ENCODE peak calls at places on chromosomes 1 and 21, in eight cellular contexts. P is AG09309, T is heart left ventricle, D is colonic mucosa, G is astrocyte of the spinal cord, W is HFF-Myc, L is cardiac fibroblast, M is psoas muscle. H is an unnamed sample.
A peak's percentile ranks its signal among the peaks of the same experiment; 100 is the strongest.

GRCh38 chr21:34129039-34129891 is 55.9 kb downstream of the MRPS6 start:
- DNase-seq in P (peak; percentile 64), T (peak; percentile 84), D (peak; percentile 44), G (peak; percentile 91), W (peak; percentile 90), L (peak; percentile 90), M (peak; percentile 55), H (no peak)

GRCh38 chr1:15454256-15454655 is 2.3 kb upstream of the CELA2A start:
- DNase-seq in P (peak; percentile 63), T (no peak), D (no peak), G (peak; percentile 70), W (no peak), L (peak; percentile 51), M (no peak), H (no peak)

GRCh38 chr1:100767176-100767876 is 47.8 kb downstream of the VCAM1 start:
- DNase-seq in P (no peak), T (no peak), D (no peak), G (peak; percentile 32), W (no peak), L (no peak), M (no peak), H (no peak)

GRCh38 chr1:37651803-37652202 is 17.1 kb upstream of the RSPO1 start:
- DNase-seq in P (no peak), T (no peak), D (no peak), G (no peak), W (no peak), L (no peak), M (no peak), H (no peak)

GRCh38 chr1:211638723-211639122 is 36.7 kb downstream of the NEK2 start:
- DNase-seq in P (no peak), T (no peak), D (no peak), G (no peak), W (no peak), L (peak; percentile 64), M (no peak), H (no peak)

GRCh38 chr1:64680601-64681000 is 64.3 kb upstream of the RAVER2 start:
- DNase-seq in P (no peak), T (no peak), D (no peak), G (no peak), W (no peak), L (no peak), M (no peak), H (no peak)

GRCh38 chr21:17610862-17611261 is 1.8 kb downstream of the BTG3 start:
- DNase-seq in P (no peak), T (no peak), D (peak; percentile 42), G (no peak), W (no peak), L (peak; percentile 32), M (no peak), H (no peak)

GRCh38 chr1:209040351-209040750 is 543.2 kb upstream of the CAMK1G start:
- DNase-seq in P (no peak), T (no peak), D (no peak), G (peak; percentile 10), W (no peak), L (no peak), M (no peak), H (no peak)

GRCh38 chr1:214277704-214278635 is 3.0 kb upstream of the SMYD2 start:
- DNase-seq in P (no peak), T (peak; percentile 40), D (no peak), G (no peak), W (no peak), L (peak; percentile 72), M (no peak), H (no peak)

GRCh38 chr1:223873044-223873443 is 27.3 kb upstream of the TP53BP2 start:
- DNase-seq in P (no peak), T (no peak), D (no peak), G (no peak), W (no peak), L (no peak), M (no peak), H (no peak)

GRCh38 chr21:35014302-35015044 is 34.6 kb downstream of the RUNX1 start:
- DNase-seq in P (no peak), T (no peak), D (no peak), G (no peak), W (no peak), L (no peak), M (no peak), H (no peak)

GRCh38 chr1:67433830-67434229 is 3.6 kb upstream of the SERBP1 start:
- DNase-seq in P (no peak), T (no peak), D (no peak), G (no peak), W (no peak), L (no peak), M (no peak), H (no peak)

DNA sequence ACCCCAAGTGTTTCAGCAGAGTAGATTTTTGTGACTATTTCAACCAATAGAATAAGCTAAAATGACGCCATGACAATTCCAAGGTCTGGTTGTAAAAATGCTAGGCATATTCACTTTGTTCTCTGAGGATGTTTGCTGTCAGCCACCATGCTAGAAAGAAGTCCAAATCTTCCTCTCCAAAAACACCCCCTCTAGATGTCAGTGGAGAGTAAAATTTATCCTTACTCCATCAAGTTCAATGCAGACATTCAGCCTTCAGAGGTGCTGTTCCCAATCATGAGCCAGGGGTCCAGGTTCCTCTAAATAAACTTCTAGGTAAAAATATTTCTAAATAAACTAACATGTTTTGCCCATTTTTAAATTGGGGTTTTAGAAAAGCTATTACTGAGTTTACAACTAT is 395.4 kb upstream of the ADAMTS5 start:
- DNase-seq in P (no peak), T (no peak), D (no peak), G (no peak), W (no peak), L (peak; percentile 29), M (no peak), H (no peak)
- TF ChIP-seq CTCF in P (peak; percentile 22), T (peak; percentile 39), D (no peak), G (peak; percentile 14), W (peak; percentile 15), L (peak; percentile 16), M (no peak), H (no peak)

GRCh38 chr21:16570196-16570595 is 840.4 kb downstream of the USP25 start:
- DNase-seq in P (no peak), T (no peak), D (no peak), G (peak; percentile 36), W (no peak), L (no peak), M (no peak), H (no peak)

GRCh38 chr21:16569679-16570078 is 839.9 kb downstream of the USP25 start:
- DNase-seq in P (no peak), T (no peak), D (no peak), G (peak; percentile 36), W (no peak), L (no peak), M (no peak), H (no peak)

GRCh38 chr21:16572032-16572431 is 842.2 kb downstream of the USP25 start:
- DNase-seq in P (no peak), T (no peak), D (no peak), G (peak; percentile 63), W (no peak), L (no peak), M (no peak), H (no peak)

GRCh38 chr21:16570856-16571255 is 841.1 kb downstream of the USP25 start:
- DNase-seq in P (no peak), T (no peak), D (no peak), G (peak; percentile 44), W (no peak), L (no peak), M (no peak), H (no peak)

GRCh38 chr21:16571594-16571993 is 841.8 kb downstream of the USP25 start:
- DNase-seq in P (no peak), T (no peak), D (no peak), G (peak; percentile 27), W (no peak), L (no peak), M (no peak), H (no peak)
- H3K4me3 ChIP-seq in P (no peak overlapping the region), T (no peak overlapping the region), D (no peak overlapping the region), G (no peak overlapping the region), W (no peak overlapping the region), L (no peak overlapping the region), M (peak overlapping the region; percentile 37), H (no peak overlapping the region)

GRCh38 chr1:18922848-18923475 is 20.6 kb upstream of the ALDH4A1 start:
- DNase-seq in P (no peak), T (no peak), D (no peak), G (no peak), W (no peak), L (no peak), M (peak; percentile 31), H (no peak)

GRCh38 chr1:18919949-18920348 is 17.6 kb upstream of the ALDH4A1 start:
- DNase-seq in P (no peak), T (no peak), D (no peak), G (no peak), W (no peak), L (no peak), M (no peak), H (no peak)

GRCh38 chr1:18920931-18921330 is 18.6 kb upstream of the ALDH4A1 start:
- DNase-seq in P (no peak), T (no peak), D (no peak), G (no peak), W (no peak), L (no peak), M (no peak), H (no peak)

GRCh38 chr1:18922319-18922726 is 20.0 kb upstream of the ALDH4A1 start:
- DNase-seq in P (peak; percentile 70), T (peak; percentile 90), D (peak; percentile 50), G (peak; percentile 83), W (no peak), L (peak; percentile 95), M (peak; percentile 83), H (no peak)

DNA sequence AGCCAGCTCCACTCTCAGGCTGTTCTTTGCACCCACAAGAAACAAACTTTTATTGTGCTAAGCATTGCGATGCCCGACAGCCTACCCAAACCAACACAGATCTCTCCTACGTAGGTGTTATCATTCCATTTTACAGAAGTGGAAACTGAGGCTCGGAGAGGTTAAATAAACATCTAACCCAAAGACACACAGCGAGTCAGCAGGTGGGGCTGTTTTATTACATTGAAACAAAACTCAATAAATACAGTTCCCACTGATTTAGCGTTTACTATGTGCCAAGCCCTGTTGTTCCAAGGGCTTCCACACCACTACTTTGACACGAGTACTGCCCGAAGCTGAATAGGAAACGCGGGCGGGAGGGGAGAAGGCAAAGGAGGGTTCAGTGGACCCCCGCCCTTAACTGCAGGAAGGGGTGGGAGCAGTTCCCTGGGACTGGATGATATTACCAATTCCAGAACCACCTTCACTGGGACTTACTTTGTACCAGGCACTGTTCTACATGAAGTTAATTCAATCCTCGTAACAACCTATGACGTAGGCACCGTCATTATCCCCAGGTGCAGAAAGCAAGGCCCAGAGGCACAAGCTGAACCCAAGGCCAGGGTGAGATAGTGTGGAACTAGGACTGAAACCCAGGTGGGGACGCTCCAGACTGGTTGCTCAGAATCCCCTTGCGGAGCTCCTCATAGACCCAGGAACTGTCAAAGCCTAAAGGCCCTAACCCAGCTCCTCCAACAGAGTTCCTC is 19.3 kb upstream of the ALDH4A1 start:
- DNase-seq in P (no peak), T (no peak), D (no peak), G (no peak), W (no peak), L (peak; percentile 44), M (no peak), H (no peak)
- TF ChIP-seq CTCF in P (peak; percentile 17), T (no peak), D (no peak), G (peak; percentile 18), W (no peak), L (peak; percentile 14), M (no peak), H (no peak)

DNA sequence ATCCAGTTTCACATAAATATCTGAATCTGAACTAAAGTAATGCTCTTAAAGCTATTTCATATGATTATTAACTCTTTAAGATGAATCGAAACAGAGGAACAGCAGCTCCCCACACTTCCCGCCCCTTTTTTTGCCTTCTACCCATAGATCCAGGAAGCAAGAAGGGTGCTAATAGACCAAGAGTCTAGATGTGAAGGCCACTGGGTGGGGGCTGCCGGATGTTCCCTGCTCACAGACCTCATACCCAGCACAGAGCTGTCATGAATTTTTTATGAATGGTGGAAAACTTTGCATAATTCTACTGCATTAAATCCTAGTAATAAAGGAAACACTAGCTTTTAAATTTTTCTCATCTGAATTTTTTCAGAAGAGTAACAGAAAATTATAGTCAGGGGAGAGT is 283.9 kb upstream of the SGIP1 start:
- DNase-seq in P (no peak), T (no peak), D (no peak), G (no peak), W (no peak), L (no peak), M (no peak), H (no peak)
- H3K4me3 ChIP-seq in P (no peak overlapping the region), T (no peak overlapping the region), D (no peak overlapping the region), G (no peak overlapping the region), W (no peak overlapping the region), L (no peak overlapping the region), M (no peak overlapping the region), H (no peak overlapping the region)